ENCODE peak calls at places on chromosomes 4 and X, in four cellular contexts. J, U, C and I are unnamed samples.

GRCh38 chrX:108312938-108313337 is 125.3 kb downstream of the COL4A6 start:
- DNase-seq in J (no peak), U (peak; percentile 74), C (no peak), I (peak; percentile 27)

GRCh38 chr4:86993909-86994672 is 59.3 kb downstream of the AFF1 start:
- DNase-seq in J (no peak), U (no peak), C (no peak), I (peak; percentile 40)

GRCh38 chrX:102985182-102985581 is 48.1 kb downstream of the RAB40AL start:
- DNase-seq in J (no peak), U (no peak), C (no peak), I (no peak)

GRCh38 chr4:69716654-69717053 is 43.8 kb downstream of the SULT1B1 start:
- DNase-seq in J (no peak), U (no peak), C (no peak), I (no peak)

GRCh38 chr4:113586072-113586471 is 175.5 kb downstream of the CAMK2D start:
- DNase-seq in J (no peak), U (no peak), C (no peak), I (no peak)

GRCh38 chr4:79022529-79022928 is 83.3 kb upstream of the PAQR3 start:
- DNase-seq in J (no peak), U (no peak), C (no peak), I (no peak)

GRCh38 chr4:37533286-37534033 is 152.7 kb downstream of the RELL1 start:
- DNase-seq in J (no peak), U (no peak), C (no peak), I (no peak)

GRCh38 chr4:1410491-1411325 is 4.5 kb upstream of the NKX1-1 start:
- DNase-seq in J (peak; percentile 25), U (peak; percentile 51), C (no peak), I (peak; percentile 33)

GRCh38 chr4:7394681-7395451 is 39.9 kb downstream of the PSAPL1 start:
- DNase-seq in J (peak; percentile 77), U (no peak), C (no peak), I (peak; percentile 23)

GRCh38 chrX:80808854-80809493 is 703 bp downstream of the BRWD3 start:
- DNase-seq in J (no peak), U (no peak), C (no peak), I (no peak)

GRCh38 chrX:77275392-77275791 is 171.8 kb upstream of the FGF16 start:
- DNase-seq in J (no peak), U (no peak), C (no peak), I (no peak)

GRCh38 chrX:54180403-54180802 is 2.7 kb downstream of the FAM120C start:
- DNase-seq in J (no peak), U (no peak), C (no peak), I (no peak)

GRCh38 chrX:44572340-44572938 is 29.8 kb upstream of the FUNDC1 start:
- DNase-seq in J (no peak), U (no peak), C (no peak), I (no peak)

GRCh38 chr4:108560624-108561023 is 59.8 kb upstream of the RPL34 start:
- DNase-seq in J (no peak), U (no peak), C (no peak), I (no peak)

GRCh38 chrX:53714580-53715335 is 28.2 kb upstream of the HUWE1 start:
- DNase-seq in J (no peak), U (no peak), C (peak; percentile 89), I (peak; percentile 66)

GRCh38 chrX:103792916-103793540 is 16.4 kb downstream of the PLP1 start:
- DNase-seq in J (no peak), U (no peak), C (no peak), I (no peak)

GRCh38 chrX:9670136-9670905 is 95.3 kb downstream of the GPR143 start:
- DNase-seq in J (no peak), U (no peak), C (no peak), I (no peak)

DNA sequence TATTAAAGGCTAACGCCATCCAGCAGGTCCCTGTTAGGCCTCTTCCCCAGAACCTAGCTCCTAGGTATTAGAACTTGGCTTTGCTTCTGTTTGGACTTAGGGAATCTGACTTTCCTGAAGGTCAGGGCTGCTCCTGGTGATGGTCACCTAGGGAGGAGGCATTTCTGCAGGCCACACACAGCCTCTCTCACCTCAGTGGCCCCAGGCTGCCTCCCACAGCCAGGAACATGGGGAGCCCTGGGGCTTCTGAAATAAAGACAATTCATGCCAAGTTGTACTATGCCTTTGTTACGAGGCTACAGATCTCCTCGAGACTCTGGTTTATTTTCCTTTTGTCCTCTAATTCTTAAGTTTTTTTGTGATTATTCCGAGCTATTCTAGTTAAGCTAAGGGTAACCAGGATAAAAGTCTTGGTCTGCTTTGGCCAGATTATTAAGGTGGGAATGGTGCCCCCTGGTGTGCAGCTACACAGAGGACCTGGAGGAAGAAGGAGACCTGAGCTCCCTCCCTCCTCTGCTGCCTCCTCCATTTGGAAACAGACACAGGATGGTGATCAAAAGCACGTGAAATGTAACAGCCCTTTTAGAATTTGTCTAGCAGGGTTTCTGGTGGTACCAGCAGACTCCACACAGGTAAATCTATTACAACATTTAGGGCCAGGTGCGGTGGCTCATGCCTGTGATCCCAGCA is 131.0 kb downstream of the DCLK2 start:
- DNase-seq in J (no peak), U (peak; percentile 75), C (no peak), I (peak; percentile 59)
- TF ChIP-seq CTCF in J (peak; percentile 75), U (peak; percentile 65), C (peak; percentile 62), I (no peak)

GRCh38 chr4:170005472-170005871 is 20.7 kb downstream of the MFAP3L start:
- DNase-seq in J (no peak), U (no peak), C (no peak), I (no peak)

GRCh38 chr4:170008801-170009200 is 17.4 kb downstream of the MFAP3L start:
- DNase-seq in J (no peak), U (no peak), C (no peak), I (no peak)

GRCh38 chr4:170007113-170007512 is 19.1 kb downstream of the MFAP3L start:
- DNase-seq in J (no peak), U (no peak), C (no peak), I (no peak)

GRCh38 chr4:170009291-170009690 is 16.9 kb downstream of the MFAP3L start:
- DNase-seq in J (no peak), U (no peak), C (no peak), I (no peak)

DNA sequence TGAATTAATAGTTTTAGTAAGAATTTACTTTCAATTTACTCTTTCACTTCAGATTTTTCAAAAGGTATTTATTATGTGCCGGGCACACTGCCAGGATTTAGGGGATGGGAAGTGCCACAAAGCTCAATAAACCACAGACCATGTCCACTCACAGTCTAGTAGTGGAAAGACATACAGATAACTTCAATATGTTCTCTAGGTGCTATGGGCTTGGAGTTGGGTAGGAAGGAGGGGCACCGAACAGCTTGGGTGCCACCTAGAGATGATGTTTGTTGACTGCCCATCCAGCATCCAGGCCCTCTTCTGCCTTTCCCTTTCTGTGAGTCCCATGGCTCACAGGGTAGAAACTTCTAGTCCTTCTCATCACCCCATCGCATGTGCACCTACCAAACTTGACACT is 17.8 kb downstream of the MFAP3L start:
- DNase-seq in J (no peak), U (no peak), C (no peak), I (no peak)
- TF ChIP-seq CTCF in J (peak; percentile 32), U (no peak), C (no peak), I (no peak)

GRCh38 chrX:20063153-20063552 is 53.6 kb downstream of the MAP7D2 start:
- DNase-seq in J (no peak), U (no peak), C (no peak), I (no peak)

GRCh38 chrX:20063716-20064351 is 52.9 kb downstream of the MAP7D2 start:
- DNase-seq in J (no peak), U (no peak), C (no peak), I (no peak)

GRCh38 chrX:20061869-20062254 is 54.8 kb downstream of the MAP7D2 start:
- DNase-seq in J (no peak), U (no peak), C (no peak), I (no peak)

GRCh38 chrX:20059467-20060128 is 57.1 kb downstream of the MAP7D2 start:
- DNase-seq in J (no peak), U (no peak), C (no peak), I (no peak)

DNA sequence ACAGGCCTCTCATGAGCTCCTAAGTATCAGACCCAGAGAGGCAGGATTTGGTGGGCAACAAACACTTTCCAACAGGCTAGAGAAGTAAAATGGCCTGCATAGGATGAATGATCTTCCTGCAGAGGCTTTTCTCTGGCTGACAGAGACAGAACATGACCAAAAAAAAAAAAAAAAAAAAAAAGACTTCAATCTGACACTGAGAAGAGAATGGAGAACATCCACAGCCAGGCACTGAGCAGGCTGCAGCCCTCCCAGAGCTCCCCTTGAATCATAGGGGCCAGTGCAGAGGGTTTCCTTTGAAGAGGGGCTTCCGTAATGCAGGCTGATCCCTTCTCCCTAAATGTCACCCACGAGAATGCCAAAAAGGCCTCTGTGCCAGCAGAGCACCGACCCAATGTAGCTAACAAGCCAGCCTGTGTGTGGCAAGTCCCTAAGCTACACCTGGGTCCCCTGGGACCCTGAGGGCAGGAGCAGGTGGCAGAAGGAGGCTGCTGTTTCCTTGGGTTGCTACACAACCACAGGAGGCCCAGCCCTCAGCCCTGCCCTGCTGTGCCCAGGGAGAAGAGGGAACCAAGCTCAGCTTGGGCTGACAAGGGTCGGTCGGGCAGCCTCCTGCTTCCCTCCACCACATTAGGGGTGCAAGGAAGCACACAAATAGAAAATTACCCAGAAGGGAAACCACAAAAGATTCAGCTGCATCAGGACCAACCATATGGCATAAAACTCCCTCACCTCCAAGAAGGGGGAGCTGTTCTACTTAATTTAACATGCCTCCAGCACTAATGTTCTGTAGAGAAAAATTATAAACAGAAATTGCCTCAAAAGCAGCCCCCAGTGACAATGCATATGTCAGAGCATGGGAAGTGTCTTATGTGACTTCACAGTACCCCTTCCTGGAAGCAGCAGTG is 55.5 kb downstream of the MAP7D2 start:
- DNase-seq in J (no peak), U (no peak), C (peak; percentile 53), I (no peak)
- TF ChIP-seq CTCF in J (no peak), U (no peak), C (no peak), I (no peak)

GRCh38 chr4:127618427-127618826 is 14.3 kb upstream of the INTU start:
- DNase-seq in J (no peak), U (no peak), C (no peak), I (no peak)

GRCh38 chr4:127623755-127624087 is 9.0 kb upstream of the INTU start:
- DNase-seq in J (no peak), U (no peak), C (no peak), I (no peak)

GRCh38 chr4:127622621-127622922 is 10.2 kb upstream of the INTU start:
- DNase-seq in J (no peak), U (peak; percentile 28), C (no peak), I (no peak)

GRCh38 chr4:127624176-127624575 is 8.6 kb upstream of the INTU start:
- DNase-seq in J (no peak), U (no peak), C (no peak), I (no peak)

DNA sequence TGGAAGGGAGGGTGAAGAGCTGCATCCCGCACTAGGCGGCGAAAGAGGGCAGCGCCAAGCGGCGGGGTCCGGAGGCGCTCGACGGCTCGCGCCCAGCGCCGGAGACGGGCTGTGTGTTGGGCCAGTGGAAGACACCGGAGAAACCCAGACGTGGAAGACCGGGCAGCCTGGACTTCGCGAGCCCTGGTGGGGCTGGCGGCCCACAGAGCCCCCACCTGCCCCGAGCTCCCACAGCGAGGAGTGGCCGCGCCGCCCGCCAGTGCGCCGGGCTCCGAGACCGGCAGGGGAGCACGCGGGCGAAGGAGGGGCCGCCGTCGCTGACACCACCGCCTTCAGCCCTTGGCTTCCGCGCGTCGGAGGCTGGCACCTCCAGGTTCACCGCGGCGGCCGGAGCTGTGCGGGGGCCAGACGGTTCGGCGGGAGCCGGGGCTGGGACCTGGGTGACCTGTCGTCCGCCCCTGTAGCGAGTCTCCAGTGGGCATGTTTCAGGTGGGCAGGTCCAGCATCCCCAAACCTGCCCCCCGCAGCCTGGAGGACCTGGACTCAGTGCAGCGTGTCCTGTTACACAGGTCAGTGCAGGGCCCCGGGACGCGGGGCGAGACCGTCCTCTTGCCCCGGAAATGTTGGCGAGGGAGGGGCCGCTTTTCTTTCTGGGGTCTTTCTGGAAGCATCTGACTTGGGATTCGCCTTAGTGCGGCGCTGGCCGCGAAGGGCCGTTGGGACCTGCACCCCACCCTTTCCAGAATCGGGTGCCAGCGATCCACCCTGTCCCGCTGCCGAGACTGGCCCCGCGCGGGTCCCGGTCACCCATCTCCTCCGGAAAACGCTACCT is 9.6 kb upstream of the INTU start:
- DNase-seq in J (no peak), U (no peak), C (no peak), I (no peak)
- TF ChIP-seq CTCF in J (no peak), U (peak; percentile 31), C (no peak), I (no peak)